ENCODE peak calls at places on chromosomes 16 and 17, in four cellular contexts. B is cardiac fibroblast; E is activated CD8-positive, alpha-beta memory T cell treated with anti-CD3 and anti-CD28 coated beads, Interleukin-2, amount 10 ng/mL, durations not matched to agents 7 days and 5 days; F is left cardiac atrium. K is an unnamed sample.

GRCh38 chr17:27338536-27338985 is 44.6 kb downstream of the WSB1 start:
- DNase-seq in B (no peak), E (no peak), F (no peak), K (no peak)

GRCh38 chr16:22304411-22304810 is 7.2 kb downstream of the POLR3E start:
- DNase-seq in E (no peak), B (no peak), F (no peak), K (no peak)

GRCh38 chr16:796296-797119 is 4.0 kb downstream of the GNG13 start:
- DNase-seq in F (no peak), E (no peak), B (no peak), K (peak; percentile 66)

GRCh38 chr16:57301126-57301817 is 16.8 kb upstream of the PLLP start:
- DNase-seq in F (no peak), B (no peak), E (no peak), K (peak; percentile 16)

GRCh38 chr16:10738231-10739077 is 5.2 kb upstream of the NUBP1 start:
- DNase-seq in E (peak; percentile 85), B (peak; percentile 91), F (peak; percentile 87), K (no peak)

GRCh38 chr17:7293821-7294613 is 422 bp downstream of the YBX2 start:
- DNase-seq in E (no peak), B (no peak), F (no peak), K (peak; percentile 59)

GRCh38 chr16:49876716-49877129 is 20.8 kb upstream of the ZNF423 start:
- DNase-seq in F (peak; percentile 83), B (peak; percentile 47), E (no peak), K (peak; percentile 90)

GRCh38 chr16:29256501-29256981 is 150.0 kb downstream of the NPIPB11 start:
- DNase-seq in B (no peak), F (no peak), E (no peak), K (no peak)

GRCh38 chr17:64236827-64237403 is 26.1 kb downstream of the TEX2 start:
- DNase-seq in B (no peak), F (no peak), E (no peak), K (no peak)

GRCh38 chr17:10729334-10730193 is at the start of gene TMEM220:
- DNase-seq in B (peak; percentile 76), F (peak; percentile 87), E (peak; percentile 40), K (peak; percentile 82)

GRCh38 chr16:85350973-85351372 is 238.7 kb upstream of the CIBAR2 start:
- DNase-seq in B (peak; percentile 85), F (peak; percentile 89), E (no peak), K (peak; percentile 98)

GRCh38 chr17:50312311-50312710 is 33.6 kb upstream of the XYLT2 start:
- DNase-seq in F (no peak), B (no peak), E (no peak), K (no peak)

GRCh38 chr17:38600906-38601305 is 4.8 kb downstream of the SRCIN1 start:
- DNase-seq in B (no peak), F (no peak), E (no peak), K (no peak)

K was measured in pancreas.